ENCODE peak calls at places on chromosomes 12 and 14, in six cellular contexts. H, P, T, E, L and G are unnamed samples.

GRCh38 chr14:54011001-54011400 is 54.4 kb upstream of the BMP4 start:
- DNase-seq in H (no peak), P (no peak), T (no peak), E (no peak), L (peak), G (no peak)

GRCh38 chr14:33799705-33800269 is 151.1 kb downstream of the EGLN3 start:
- DNase-seq in H (no peak), P (peak), T (no peak), E (no peak), L (no peak), G (no peak)

GRCh38 chr14:70716958-70717357 is 75.2 kb downstream of the TTC9 start:
- DNase-seq in H (no peak), P (no peak), T (no peak), E (no peak), L (no peak), G (no peak)

GRCh38 chr12:131896811-131897270 is 2.4 kb downstream of the ULK1 start:
- DNase-seq in H (no peak), P (no peak), T (no peak), E (no peak), L (no peak), G (peak)

GRCh38 chr12:91511795-91512420 is 329.3 kb upstream of the DCN start:
- DNase-seq in H (no peak), P (no peak), T (no peak), E (no peak), L (no peak), G (no peak)

GRCh38 chr14:96616168-96616681 is 114.0 kb downstream of the PAPOLA start:
- DNase-seq in H (no peak), P (no peak), T (no peak), E (no peak), L (no peak), G (no peak)

GRCh38 chr12:109461049-109461845 is 15.9 kb downstream of the KCTD10 start:
- DNase-seq in H (peak), P (peak), T (no peak), E (no peak), L (peak), G (peak)

GRCh38 chr12:132698336-132698735 is 10.9 kb downstream of the PXMP2 start:
- DNase-seq in H (no peak), P (no peak), T (no peak), E (no peak), L (no peak), G (no peak)

GRCh38 chr14:89000007-89000942 is 175.8 kb downstream of the TTC8 start:
- DNase-seq in H (peak), P (peak), T (peak), E (no peak), L (peak), G (no peak)

GRCh38 chr14:73458219-73458976 is at the start of gene NUMB:
- DNase-seq in H (peak), P (peak), T (peak), E (peak), L (peak), G (peak)

GRCh38 chr14:73696466-73697390 is 17.5 kb downstream of the PNMA1 start:
- DNase-seq in H (no peak), P (no peak), T (peak), E (no peak), L (peak), G (no peak)

GRCh38 chr12:6950944-6951540 is at the start of gene PTPN6:
- DNase-seq in H (peak), P (no peak), T (no peak), E (no peak), L (no peak), G (peak)

GRCh38 chr12:8078400-8078799 is 3.7 kb upstream of the NECAP1 start:
- DNase-seq in H (peak), P (peak), T (no peak), E (no peak), L (peak), G (no peak)

GRCh38 chr14:50821471-50822464 is 9.2 kb downstream of the NIN start:
- DNase-seq in H (peak), P (no peak), T (no peak), E (no peak), L (no peak), G (peak)

GRCh38 chr14:100775351-100775830 is 48.7 kb downstream of the DLK1 start:
- DNase-seq in H (no peak), P (no peak), T (no peak), E (no peak), L (no peak), G (peak)

GRCh38 chr14:40601063-40601462 is 1005.6 kb upstream of the LRFN5 start:
- DNase-seq in H (no peak), P (no peak), T (no peak), E (no peak), L (no peak), G (no peak)

GRCh38 chr12:91640021-91640420 is 457.4 kb upstream of the DCN start:
- DNase-seq in H (no peak), P (no peak), T (no peak), E (no peak), L (no peak), G (no peak)

GRCh38 chr12:131825146-131825892 is 2.9 kb upstream of the MMP17 start:
- DNase-seq in H (no peak), P (peak), T (no peak), E (no peak), L (no peak), G (no peak)

GRCh38 chr14:70873627-70874026 is 33.6 kb upstream of the PCNX1 start:
- DNase-seq in H (no peak), P (no peak), T (no peak), E (no peak), L (no peak), G (no peak)

GRCh38 chr12:109440851-109441490 is 36.1 kb downstream of the KCTD10 start:
- DNase-seq in H (no peak), P (peak), T (no peak), E (no peak), L (no peak), G (no peak)

GRCh38 chr14:20383032-20383431 is 30.3 kb downstream of the TEP1 start:
- DNase-seq in H (no peak), P (no peak), T (no peak), E (no peak), L (no peak), G (no peak)

GRCh38 chr14:58104808-58105207 is 47.2 kb downstream of the ARMH4 start:
- DNase-seq in H (no peak), P (no peak), T (no peak), E (no peak), L (peak), G (no peak)

GRCh38 chr12:1936406-1937320 is 18.2 kb upstream of the CACNA2D4 start:
- DNase-seq in H (peak), P (peak), T (peak), E (no peak), L (peak), G (peak)

GRCh38 chr14:79825046-79825521 is 386.2 kb downstream of the DIO2 start:
- DNase-seq in H (no peak), P (peak), T (no peak), E (no peak), L (peak), G (no peak)

GRCh38 chr14:65817011-65817410 is 404.5 kb downstream of the FUT8 start:
- DNase-seq in H (no peak), P (no peak), T (no peak), E (no peak), L (no peak), G (no peak)

GRCh38 chr12:123043536-123044001 is 63.1 kb downstream of the ARL6IP4 start:
- DNase-seq in H (peak), P (peak), T (peak), E (no peak), L (peak), G (peak)
- TF ChIP-seq POLR2A in H (no peak), P (no peak), T (no peak), E (no peak), L (no peak), G (no peak)

GRCh38 chr14:59484611-59485174 is 376 bp downstream of the JKAMP start:
- DNase-seq in H (no peak), P (no peak), T (no peak), E (no peak), L (peak), G (no peak)
- TF ChIP-seq CTCF in H (no peak), P (no peak), T (no peak), E (no peak), L (no peak), G (no peak)

GRCh38 chr14:61764342-61765122 is 2.3 kb downstream of the SNAPC1 start:
- DNase-seq in H (no peak), P (no peak), T (no peak), E (no peak), L (no peak), G (no peak)

GRCh38 chr14:61759878-61760277 is 2.3 kb upstream of the SNAPC1 start:
- DNase-seq in H (no peak), P (no peak), T (no peak), E (no peak), L (no peak), G (no peak)

GRCh38 chr14:61761557-61761956 is 663 bp upstream of the SNAPC1 start:
- DNase-seq in H (no peak), P (no peak), T (peak), E (no peak), L (no peak), G (no peak)

GRCh38 chr14:61765225-61765943 is 3.2 kb downstream of the SNAPC1 start:
- DNase-seq in H (no peak), P (no peak), T (no peak), E (no peak), L (no peak), G (no peak)

DNA sequence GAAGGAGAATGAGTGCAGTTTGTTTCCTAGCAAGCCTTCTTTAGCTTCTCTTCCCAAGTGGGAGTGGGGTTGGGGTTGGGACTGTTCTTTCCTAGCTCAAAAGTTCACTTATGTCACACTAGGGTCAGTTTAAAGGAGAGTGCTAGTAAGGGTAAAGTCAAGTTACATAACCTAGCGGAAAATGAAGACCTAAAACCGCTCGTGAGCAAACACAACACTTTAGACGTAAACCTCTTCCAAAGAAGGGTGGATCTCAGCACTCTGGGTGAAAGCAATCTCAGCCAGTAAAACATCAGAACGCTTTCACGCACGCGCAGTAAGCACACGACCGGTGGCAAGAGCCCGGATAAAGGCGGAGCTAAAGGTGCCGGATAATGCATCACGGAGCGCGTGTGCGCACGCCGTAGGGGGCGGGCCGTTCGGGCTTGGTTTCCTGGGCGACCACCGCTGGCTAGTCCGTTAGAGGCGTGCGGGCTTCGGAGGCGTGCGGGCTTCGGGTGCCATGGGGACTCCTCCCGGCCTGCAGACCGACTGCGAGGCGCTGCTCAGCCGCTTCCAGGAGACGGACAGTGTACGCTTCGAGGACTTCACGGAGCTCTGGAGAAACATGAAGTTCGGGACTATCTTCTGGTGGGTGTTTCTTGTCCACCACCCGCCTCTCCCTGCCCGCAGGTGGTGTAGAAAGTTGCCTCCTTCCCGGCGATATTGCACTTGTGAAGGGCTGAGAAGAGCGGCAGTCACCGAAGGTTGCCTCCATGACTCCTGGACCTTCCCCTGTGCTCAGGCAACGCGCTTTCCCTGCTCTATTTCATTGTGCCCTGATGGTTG is at the start of gene SNAPC1:
- DNase-seq in H (peak), P (peak), T (peak), E (peak), L (peak), G (peak)
- TF ChIP-seq POLR2A in H (peak), P (peak), T (peak), E (no peak), L (peak), G (no peak)

GRCh38 chr12:126424696-126425095 is 1359.5 kb downstream of the AACS start:
- DNase-seq in H (no peak), P (no peak), T (no peak), E (no peak), L (no peak), G (no peak)
- TF ChIP-seq CTCF in H (no peak), P (no peak), T (no peak), E (no peak), L (no peak), G (no peak)

GRCh38 chr12:101277443-101277842 is 2.5 kb upstream of the UTP20 start:
- DNase-seq in H (no peak), P (no peak), T (no peak), E (no peak), L (no peak), G (no peak)

GRCh38 chr12:101276433-101276832 is 3.5 kb upstream of the UTP20 start:
- DNase-seq in H (no peak), P (no peak), T (no peak), E (no peak), L (no peak), G (no peak)

GRCh38 chr12:101280006-101280505 is at the start of gene UTP20:
- DNase-seq in H (peak), P (peak), T (peak), E (peak), L (peak), G (peak)
- TF ChIP-seq POLR2A in H (no peak), P (peak), T (peak), E (no peak), L (peak), G (no peak)

DNA sequence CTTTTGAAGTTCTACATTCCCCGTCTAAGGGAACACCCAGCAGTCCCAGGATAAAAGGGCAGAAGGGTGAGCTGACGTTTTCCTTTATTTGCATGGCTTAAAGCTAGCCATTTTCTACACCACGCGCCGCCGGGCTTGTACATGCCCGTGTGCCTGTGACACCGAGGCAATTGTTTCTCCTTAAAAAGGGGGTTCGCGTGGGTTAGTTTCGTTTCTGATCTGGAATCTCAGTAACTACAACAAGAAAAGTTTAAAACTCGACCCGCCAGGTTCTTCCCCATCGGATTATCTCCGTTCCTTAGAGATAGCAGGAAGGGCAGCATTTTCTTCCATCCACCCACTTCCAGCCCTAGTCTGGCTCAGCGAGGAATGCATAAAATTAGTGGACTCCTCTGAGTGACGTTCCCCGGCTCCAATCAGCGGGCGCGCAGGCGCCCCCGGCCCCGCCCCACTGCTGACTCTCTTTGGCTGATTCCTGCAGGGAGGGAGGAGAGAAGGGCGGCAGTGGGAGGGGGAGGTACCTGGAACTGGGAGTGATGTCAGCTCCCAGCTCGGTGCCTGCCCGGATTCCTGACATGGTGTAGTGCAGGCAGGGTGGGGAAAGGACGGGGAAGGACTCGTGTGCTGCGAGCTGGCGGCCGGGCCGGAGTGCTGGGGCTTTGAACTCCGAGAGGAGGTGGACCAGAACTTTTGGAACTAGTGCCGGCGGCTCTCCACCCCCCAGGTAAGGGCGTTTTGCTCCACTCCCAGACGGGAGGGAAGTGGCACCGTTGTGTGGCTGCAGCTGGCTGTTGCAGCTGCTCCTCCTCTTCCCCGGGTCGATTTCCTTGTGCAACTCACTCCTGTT is at the start of gene PPFIBP1:
- DNase-seq in H (peak), P (peak), T (peak), E (peak), L (peak), G (peak)
- TF ChIP-seq CTCF in H (peak), P (no peak), T (peak), E (peak), L (peak), G (peak)

DNA sequence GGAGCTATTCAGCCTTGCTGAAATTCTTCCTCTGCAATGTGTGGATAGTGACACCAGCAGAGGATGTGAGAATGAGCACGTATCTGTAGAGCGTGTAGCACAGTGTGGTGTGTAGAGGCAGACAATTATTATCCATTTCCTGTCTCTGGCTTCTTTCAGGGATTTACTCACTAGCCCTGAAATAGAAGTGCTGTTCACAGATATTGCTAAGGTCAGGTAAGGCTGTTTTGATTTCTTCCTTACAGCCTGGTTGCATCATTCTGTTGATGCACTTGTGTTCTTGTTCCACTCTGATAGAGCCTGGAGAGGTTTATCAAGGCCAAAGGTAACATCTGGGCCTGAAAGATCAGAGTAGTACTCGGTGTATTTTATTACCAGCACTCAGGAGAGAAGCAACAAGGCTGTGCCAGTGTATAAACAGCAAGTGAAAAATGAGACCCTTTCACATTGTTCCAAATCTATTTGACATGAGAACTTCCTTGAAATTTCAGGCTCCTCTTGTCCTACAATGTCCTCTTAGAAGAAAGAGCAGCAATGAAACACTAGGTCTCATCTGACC is 16.7 kb downstream of the ARG2 start:
- DNase-seq in H (no peak), P (no peak), T (no peak), E (no peak), L (peak), G (no peak)
- TF ChIP-seq POLR2A in H (no peak), P (no peak), T (no peak), E (no peak), L (no peak), G (no peak)

GRCh38 chr12:71938728-71939385 is at the start of gene TPH2:
- DNase-seq in H (peak), P (peak), T (peak), E (no peak), L (peak), G (no peak)
- TF ChIP-seq CTCF in H (peak), P (peak), T (peak), E (no peak), L (peak), G (no peak)

GRCh38 chr14:22512106-22512814 is 76.8 kb downstream of the DAD1 start:
- DNase-seq in H (no peak), P (no peak), T (no peak), E (no peak), L (no peak), G (no peak)

GRCh38 chr14:22508662-22509035 is 80.4 kb downstream of the DAD1 start:
- DNase-seq in H (no peak), P (no peak), T (no peak), E (no peak), L (no peak), G (no peak)

GRCh38 chr14:22509036-22509709 is 79.9 kb downstream of the DAD1 start:
- DNase-seq in H (no peak), P (no peak), T (no peak), E (no peak), L (no peak), G (no peak)

GRCh38 chr14:22509751-22510300 is 79.2 kb downstream of the DAD1 start:
- DNase-seq in H (no peak), P (no peak), T (no peak), E (no peak), L (no peak), G (no peak)

DNA sequence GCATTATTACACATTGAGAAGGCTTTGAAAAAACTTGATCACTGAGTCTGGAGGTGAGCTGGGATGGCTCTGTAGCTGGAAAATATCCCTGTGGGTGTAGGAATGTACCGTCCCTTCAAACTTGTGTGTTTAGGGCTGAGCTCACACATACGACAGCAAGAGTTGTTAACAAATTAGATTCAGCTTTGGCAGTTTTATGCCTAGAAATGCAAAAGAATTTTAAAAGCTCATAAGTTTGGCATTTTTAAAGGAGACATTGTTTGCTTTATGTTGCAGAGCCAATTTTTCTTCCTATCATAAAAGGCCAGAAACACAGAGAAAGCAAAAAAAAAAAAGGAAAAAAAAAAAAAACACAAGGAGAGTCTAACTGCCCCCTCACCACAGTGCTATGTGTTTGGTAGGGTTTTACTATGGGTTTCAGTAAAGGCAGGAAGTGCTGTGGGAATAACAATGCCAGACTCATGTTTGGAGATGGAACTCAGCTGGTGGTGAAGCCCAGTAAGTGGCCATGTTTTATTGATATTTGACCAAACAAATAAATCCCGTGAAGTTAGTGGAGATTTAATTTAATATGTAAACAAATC is 78.4 kb downstream of the DAD1 start:
- DNase-seq in H (no peak), P (no peak), T (no peak), E (no peak), L (peak), G (no peak)
- TF ChIP-seq POLR2A in H (no peak), P (no peak), T (no peak), E (no peak), L (no peak), G (no peak)